ENCODE peak calls at places on chromosomes 5 and 9, in five cellular contexts. R, A, E, K and F are unnamed samples.

GRCh38 chr5:18771097-18771610 is 1136.9 kb downstream of the TAF11L14 start:
- DNase-seq in R (no peak), A (no peak), E (no peak), K (no peak), F (no peak)

GRCh38 chr9:13443380-13444271 is 164.1 kb upstream of the MPDZ start:
- DNase-seq in R (no peak), A (no peak), E (no peak), K (no peak), F (no peak)

GRCh38 chr9:108093773-108094675 is 604.5 kb upstream of the KLF4 start:
- DNase-seq in R (no peak), A (peak), E (no peak), K (peak), F (peak)

GRCh38 chr9:76453785-76454184 is 5.2 kb upstream of the GCNT1 start:
- DNase-seq in R (no peak), A (no peak), E (no peak), K (no peak), F (no peak)

GRCh38 chr5:73381587-73382411 is 66.8 kb downstream of the FOXD1 start:
- DNase-seq in R (no peak), A (no peak), E (no peak), K (no peak), F (no peak)

GRCh38 chr9:80134487-80134886 is 562.7 kb downstream of the TLE4 start:
- DNase-seq in R (no peak), A (no peak), E (no peak), K (no peak), F (no peak)

GRCh38 chr9:83059417-83059816 is 3.5 kb downstream of the RASEF start:
- DNase-seq in R (no peak), A (no peak), E (no peak), K (no peak), F (no peak)

GRCh38 chr5:67693956-67694564 is 497.5 kb upstream of the CD180 start:
- DNase-seq in R (peak), A (peak), E (no peak), K (no peak), F (no peak)

GRCh38 chr9:128528445-128529160 is 23.8 kb upstream of the SPTAN1 start:
- DNase-seq in R (no peak), A (no peak), E (no peak), K (no peak), F (no peak)

GRCh38 chr5:125412051-125412560 is 665.7 kb upstream of the ZNF608 start:
- DNase-seq in R (peak), A (no peak), E (no peak), K (no peak), F (no peak)

GRCh38 chr9:92147030-92147853 is 32.0 kb upstream of the SPTLC1 start:
- DNase-seq in R (no peak), A (no peak), E (no peak), K (peak), F (peak)

GRCh38 chr9:26172301-26172700 is 494.1 kb upstream of the TUSC1 start:
- DNase-seq in R (no peak), A (no peak), E (no peak), K (no peak), F (no peak)

GRCh38 chr9:93397664-93398381 is 53.7 kb upstream of the FAM120A start:
- DNase-seq in R (no peak), A (no peak), E (no peak), K (no peak), F (no peak)

GRCh38 chr5:78300464-78301045 is 6.1 kb upstream of the AP3B1 start:
- DNase-seq in R (no peak), A (no peak), E (no peak), K (no peak), F (no peak)

GRCh38 chr5:6551287-6551954 is 81.4 kb downstream of the NSUN2 start:
- DNase-seq in R (no peak), A (no peak), E (no peak), K (no peak), F (no peak)

GRCh38 chr5:154165886-154166285 is 24.6 kb upstream of the GALNT10 start:
- DNase-seq in R (no peak), A (no peak), E (no peak), K (no peak), F (no peak)

GRCh38 chr9:118515947-118516346 is 811.7 kb downstream of the TLR4 start:
- DNase-seq in R (no peak), A (no peak), E (no peak), K (no peak), F (no peak)

GRCh38 chr5:96288845-96289185 is 144.2 kb downstream of the PCSK1 start:
- DNase-seq in R (no peak), A (no peak), E (no peak), K (no peak), F (no peak)

GRCh38 chr5:131776451-131776850 is 20.4 kb downstream of the FNIP1 start:
- DNase-seq in R (no peak), A (no peak), E (no peak), K (no peak), F (no peak)

GRCh38 chr5:130720355-130720754 is 444.7 kb downstream of the HINT1 start:
- DNase-seq in R (no peak), A (no peak), E (no peak), K (peak), F (peak)

GRCh38 chr5:133524597-133524996 is 87.7 kb downstream of the FSTL4 start:
- DNase-seq in R (no peak), A (no peak), E (no peak), K (no peak), F (no peak)

GRCh38 chr5:43623048-43623447 is 20.1 kb downstream of the NNT start:
- DNase-seq in R (no peak), A (no peak), E (no peak), K (no peak), F (no peak)

GRCh38 chr5:159052282-159053011 is 47.3 kb downstream of the EBF1 start:
- DNase-seq in R (no peak), A (no peak), E (no peak), K (no peak), F (no peak)

GRCh38 chr9:27569406-27569805 is 3.9 kb downstream of the C9orf72 start:
- DNase-seq in R (no peak), A (no peak), E (no peak), K (no peak), F (no peak)

GRCh38 chr9:27572566-27572917 is 739 bp downstream of the C9orf72 start:
- DNase-seq in R (peak), A (peak), E (peak), K (no peak), F (no peak)

GRCh38 chr9:27573699-27574265 is 501 bp upstream of the C9orf72 start:
- DNase-seq in R (peak), A (peak), E (peak), K (peak), F (peak)

GRCh38 chr9:27572036-27572435 is 1.2 kb downstream of the C9orf72 start:
- DNase-seq in R (peak), A (no peak), E (no peak), K (no peak), F (no peak)

GRCh38 chr9:27572918-27573698 is at the start of gene C9orf72:
- DNase-seq in R (peak), A (peak), E (no peak), K (peak), F (peak)
- TF ChIP-seq POLR2A in R (peak), A (no peak), E (peak), K (peak), F (peak)

GRCh38 chr5:181111010-181111409 is 20.0 kb downstream of the OR2V1 start:
- DNase-seq in R (no peak), A (no peak), E (no peak), K (no peak), F (no peak)

GRCh38 chr5:181108578-181109165 is 22.3 kb downstream of the OR2V1 start:
- DNase-seq in R (no peak), A (no peak), E (no peak), K (no peak), F (no peak)

GRCh38 chr5:181109489-181110013 is 21.4 kb downstream of the OR2V1 start:
- DNase-seq in R (no peak), A (no peak), E (no peak), K (no peak), F (no peak)

GRCh38 chr5:181107699-181108098 is 23.3 kb downstream of the OR2V1 start:
- DNase-seq in R (no peak), A (no peak), E (no peak), K (no peak), F (no peak)
- TF ChIP-seq POLR2A in R (no peak), A (no peak), E (no peak), K (no peak), F (no peak)

GRCh38 chr5:138566792-138567191 is 8.4 kb downstream of the HSPA9 start:
- DNase-seq in R (no peak), A (no peak), E (no peak), K (no peak), F (no peak)

GRCh38 chr5:138564242-138564641 is 11.0 kb downstream of the HSPA9 start:
- DNase-seq in R (no peak), A (no peak), E (no peak), K (no peak), F (no peak)

GRCh38 chr5:138563340-138564118 is 11.7 kb downstream of the HSPA9 start:
- DNase-seq in R (no peak), A (no peak), E (no peak), K (no peak), F (no peak)

GRCh38 chr5:138568061-138568824 is 7.0 kb downstream of the HSPA9 start:
- DNase-seq in R (no peak), A (no peak), E (no peak), K (no peak), F (no peak)

GRCh38 chr5:138565100-138565821 is 9.9 kb downstream of the HSPA9 start:
- DNase-seq in R (no peak), A (no peak), E (no peak), K (no peak), F (no peak)
- TF ChIP-seq POLR2A in R (no peak), A (no peak), E (no peak), K (no peak), F (no peak)

GRCh38 chr9:133460405-133461175 is 812 bp downstream of the CACFD1 start:
- DNase-seq in R (peak), A (peak), E (no peak), K (peak), F (peak)

GRCh38 chr9:133461975-133462374 is 2.2 kb downstream of the CACFD1 start:
- DNase-seq in R (no peak), A (peak), E (no peak), K (no peak), F (no peak)

GRCh38 chr9:133458643-133459312 is 1.0 kb upstream of the CACFD1 start:
- DNase-seq in R (no peak), A (no peak), E (no peak), K (no peak), F (no peak)

GRCh38 chr9:133457748-133458147 is 2.0 kb upstream of the CACFD1 start:
- DNase-seq in R (no peak), A (no peak), E (no peak), K (no peak), F (no peak)

GRCh38 chr9:133459476-133460404 is at the start of gene CACFD1:
- DNase-seq in R (peak), A (peak), E (peak), K (peak), F (peak)
- TF ChIP-seq POLR2A in R (peak), A (no peak), E (peak), K (peak), F (peak)

GRCh38 chr9:121213136-121213806 is 11.6 kb upstream of the RAB14 start:
- DNase-seq in R (peak), A (peak), E (peak), K (peak), F (peak)
- TF ChIP-seq POLR2A in R (no peak), A (no peak), E (no peak), K (no peak), F (no peak)

DNA sequence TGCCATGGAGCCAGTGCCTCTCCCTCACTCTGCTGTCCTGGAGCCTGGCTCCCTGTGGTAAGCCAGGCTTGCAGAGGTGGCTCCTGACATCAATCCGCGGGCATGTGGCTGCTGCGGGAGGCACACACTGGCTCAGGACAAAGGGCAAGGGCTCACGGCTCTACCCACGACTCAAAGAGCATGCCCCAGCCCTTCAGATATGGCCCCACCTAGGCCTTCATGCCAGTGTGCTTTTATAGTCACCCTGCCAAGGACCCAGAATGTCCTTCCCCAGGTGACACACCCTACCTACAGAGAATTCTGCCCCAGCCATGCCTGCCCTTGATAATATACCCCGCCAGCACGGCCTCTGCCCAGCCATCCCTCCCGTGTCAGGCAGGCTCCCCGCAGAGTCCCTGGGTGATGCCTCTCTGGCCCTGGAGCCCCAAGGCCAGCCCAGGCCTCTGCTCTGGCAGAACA is 1.6 kb downstream of the MGAT4B start:
- DNase-seq in R (no peak), A (peak), E (no peak), K (no peak), F (no peak)
- TF ChIP-seq POLR2A in R (no peak), A (no peak), E (no peak), K (no peak), F (peak)

GRCh38 chr9:133357656-133358055 is 1.3 kb downstream of the SURF2 start:
- DNase-seq in R (no peak), A (no peak), E (no peak), K (no peak), F (no peak)

GRCh38 chr9:133361507-133362092 is 5.2 kb downstream of the SURF2 start:
- DNase-seq in R (no peak), A (no peak), E (no peak), K (no peak), F (no peak)

GRCh38 chr9:133359420-133360175 is 3.2 kb downstream of the SURF2 start:
- DNase-seq in R (no peak), A (no peak), E (no peak), K (no peak), F (no peak)

GRCh38 chr9:133362359-133363044 is 6.2 kb downstream of the SURF2 start:
- DNase-seq in R (no peak), A (no peak), E (no peak), K (no peak), F (no peak)

GRCh38 chr9:133360400-133361393 is 4.3 kb downstream of the SURF2 start:
- DNase-seq in R (no peak), A (no peak), E (no peak), K (no peak), F (no peak)
- TF ChIP-seq POLR2A in R (no peak), A (no peak), E (no peak), K (no peak), F (no peak)

GRCh38 chr5:91378683-91379601 is 4.2 kb downstream of the ARRDC3 start:
- DNase-seq in R (no peak), A (no peak), E (no peak), K (no peak), F (no peak)

GRCh38 chr5:91381774-91382492 is 1.2 kb downstream of the ARRDC3 start:
- DNase-seq in R (peak), A (peak), E (peak), K (peak), F (no peak)

GRCh38 chr5:91380491-91381133 is 2.5 kb downstream of the ARRDC3 start:
- DNase-seq in R (peak), A (peak), E (peak), K (peak), F (peak)

GRCh38 chr5:91381134-91381773 is 1.9 kb downstream of the ARRDC3 start:
- DNase-seq in R (no peak), A (no peak), E (no peak), K (no peak), F (no peak)

GRCh38 chr5:91379602-91380490 is 3.3 kb downstream of the ARRDC3 start:
- DNase-seq in R (peak), A (peak), E (peak), K (peak), F (peak)
- TF ChIP-seq POLR2A in R (peak), A (no peak), E (peak), K (no peak), F (peak)

DNA sequence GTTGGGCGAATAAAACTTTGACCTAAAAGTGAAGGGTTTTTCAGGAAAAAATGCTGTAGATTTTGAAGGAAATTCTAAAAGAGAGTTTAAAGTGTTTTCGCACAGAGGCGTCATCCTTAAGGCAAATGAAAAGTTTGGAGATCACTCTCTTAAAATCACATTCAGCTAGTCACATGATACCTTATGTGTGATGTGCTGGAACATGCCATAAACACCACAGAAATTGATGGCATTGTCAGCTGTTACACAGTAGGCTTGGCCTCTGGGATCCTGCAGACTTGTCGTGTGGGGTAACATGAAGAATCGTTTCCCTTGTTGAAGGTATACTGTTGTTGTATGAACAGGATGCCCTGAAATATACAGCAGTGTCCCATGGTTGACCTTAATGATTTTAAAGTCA is 3.3 kb downstream of the ANP32B start:
- DNase-seq in R (no peak), A (no peak), E (no peak), K (no peak), F (no peak)
- TF ChIP-seq POLR2A in R (no peak), A (no peak), E (no peak), K (no peak), F (no peak)